ENCODE peak calls at places on chromosomes 3 and 15, in seven cellular contexts. J is HCT116, P is RWPE1, I is K562, O is WERI-Rb-1, Q is dorsolateral prefrontal cortex, G is A549. C is an unnamed sample.

GRCh38 chr3:39812537-39812936 is 3.1 kb downstream of the MYRIP start:
- DNase-seq in J (no peak), P (no peak), I (no peak), O (no peak), Q (no peak), G (no peak), C (no peak)

GRCh38 chr15:68113273-68113672 is 59.2 kb downstream of the PIAS1 start:
- DNase-seq in J (no peak), P (no peak), I (no peak), O (no peak), Q (no peak), G (no peak), C (no peak)

GRCh38 chr3:49165771-49166751 is at the start of gene CCDC71:
- DNase-seq in J (peak), P (peak), I (peak), O (peak), Q (peak), G (peak), C (peak)

GRCh38 chr15:71448688-71449114 is 333.4 kb downstream of the THSD4 start:
- DNase-seq in J (peak), P (peak), I (peak), O (peak), Q (no peak), G (peak), C (peak)

GRCh38 chr3:51657234-51657633 is 13.8 kb upstream of the TEX264 start:
- DNase-seq in J (no peak), P (no peak), I (no peak), O (no peak), Q (no peak), G (no peak), C (no peak)

GRCh38 chr3:30752961-30753360 is 141.5 kb downstream of the GADL1 start:
- DNase-seq in J (no peak), P (peak), I (no peak), O (no peak), Q (no peak), G (peak), C (no peak)

GRCh38 chr3:98733055-98733777 is 29.9 kb upstream of the ST3GAL6 start:
- DNase-seq in J (no peak), P (peak), I (no peak), O (peak), Q (peak), G (peak), C (peak)

GRCh38 chr3:53628546-53629395 is 134.4 kb downstream of the CACNA1D start:
- DNase-seq in J (no peak), P (no peak), I (no peak), O (no peak), Q (no peak), G (no peak), C (no peak)

GRCh38 chr3:5806192-5806591 is 618.7 kb downstream of the EDEM1 start:
- DNase-seq in J (no peak), P (no peak), I (no peak), O (peak), Q (no peak), G (no peak), C (peak)

GRCh38 chr3:17730318-17730967 is 12.0 kb downstream of the TBC1D5 start:
- DNase-seq in J (peak), P (no peak), I (no peak), O (no peak), Q (no peak), G (no peak), C (no peak)

GRCh38 chr15:60993948-60994347 is 235.2 kb downstream of the RORA start:
- DNase-seq in J (no peak), P (no peak), I (no peak), O (no peak), Q (no peak), G (no peak), C (no peak)

GRCh38 chr3:51392301-51393095 is 1.4 kb downstream of the RBM15B start:
- DNase-seq in J (no peak), P (no peak), I (peak), O (no peak), Q (no peak), G (no peak), C (no peak)

GRCh38 chr15:38474155-38474757 is 20.3 kb downstream of the FAM98B start:
- DNase-seq in J (peak), P (peak), I (peak), O (peak), Q (no peak), G (peak), C (peak)

GRCh38 chr15:36363335-36363734 is 216.1 kb upstream of the CDIN1 start:
- DNase-seq in J (peak), P (no peak), I (no peak), O (no peak), Q (no peak), G (no peak), C (no peak)

GRCh38 chr3:59857589-59858346 is 807.9 kb upstream of the CFAP20DC start:
- DNase-seq in J (peak), P (peak), I (peak), O (peak), Q (peak), G (peak), C (peak)

GRCh38 chr3:142209655-142210054 is 15.7 kb downstream of the GK5 start:
- DNase-seq in J (no peak), P (peak), I (no peak), O (no peak), Q (no peak), G (no peak), C (no peak)

GRCh38 chr3:55296781-55297180 is 190.3 kb downstream of the WNT5A start:
- DNase-seq in J (no peak), P (no peak), I (no peak), O (no peak), Q (no peak), G (no peak), C (no peak)

GRCh38 chr15:96428742-96429141 is 98.2 kb downstream of the NR2F2 start:
- DNase-seq in J (no peak), P (peak), I (no peak), O (no peak), Q (no peak), G (no peak), C (no peak)

GRCh38 chr15:92069308-92070244 is 216.1 kb downstream of the SLCO3A1 start:
- DNase-seq in J (peak), P (peak), I (no peak), O (no peak), Q (no peak), G (peak), C (no peak)

GRCh38 chr15:58348095-58348812 is 83.5 kb upstream of the LIPC start:
- DNase-seq in J (no peak), P (no peak), I (no peak), O (no peak), Q (no peak), G (no peak), C (no peak)

GRCh38 chr3:10392244-10392643 is 71.3 kb upstream of the SEC13 start:
- DNase-seq in J (no peak), P (no peak), I (no peak), O (no peak), Q (no peak), G (no peak), C (no peak)

GRCh38 chr3:139586420-139587017 is 47.0 kb upstream of the RBP1 start:
- DNase-seq in J (no peak), P (no peak), I (no peak), O (no peak), Q (no peak), G (no peak), C (no peak)

GRCh38 chr3:63864008-63864871 is 573 bp downstream of the ATXN7 start:
- DNase-seq in J (no peak), P (peak), I (peak), O (peak), Q (no peak), G (peak), C (peak)

GRCh38 chr3:42778644-42779043 is 5.6 kb upstream of the CCDC13 start:
- DNase-seq in J (no peak), P (no peak), I (no peak), O (no peak), Q (no peak), G (no peak), C (no peak)

GRCh38 chr3:13507791-13508339 is 27.8 kb downstream of the HDAC11 start:
- DNase-seq in J (no peak), P (no peak), I (peak), O (no peak), Q (no peak), G (no peak), C (peak)

GRCh38 chr3:128922804-128923459 is 43.5 kb downstream of the ACAD9 start:
- DNase-seq in J (no peak), P (no peak), I (no peak), O (no peak), Q (no peak), G (no peak), C (no peak)

GRCh38 chr3:10522646-10523303 is 17.4 kb upstream of the ATP2B2 start:
- DNase-seq in J (no peak), P (no peak), I (no peak), O (no peak), Q (no peak), G (no peak), C (no peak)

GRCh38 chr15:37034835-37035234 is 65.5 kb downstream of the MEIS2 start:
- DNase-seq in J (no peak), P (no peak), I (no peak), O (no peak), Q (no peak), G (no peak), C (no peak)

GRCh38 chr3:196931157-196931556 is 11.2 kb downstream of the NCBP2 start:
- DNase-seq in J (no peak), P (no peak), I (no peak), O (no peak), Q (no peak), G (no peak), C (no peak)

GRCh38 chr3:23840521-23840920 is 34.8 kb downstream of the UBE2E1 start:
- DNase-seq in J (no peak), P (no peak), I (no peak), O (no peak), Q (no peak), G (no peak), C (no peak)

GRCh38 chr3:72811551-72811950 is 36.7 kb downstream of the SHQ1 start:
- DNase-seq in J (no peak), P (no peak), I (no peak), O (no peak), Q (no peak), G (no peak), C (no peak)

GRCh38 chr15:100918034-100918689 is 995 bp upstream of the LRRK1 start:
- DNase-seq in J (peak), P (peak), I (peak), O (peak), Q (no peak), G (peak), C (peak)

DNA sequence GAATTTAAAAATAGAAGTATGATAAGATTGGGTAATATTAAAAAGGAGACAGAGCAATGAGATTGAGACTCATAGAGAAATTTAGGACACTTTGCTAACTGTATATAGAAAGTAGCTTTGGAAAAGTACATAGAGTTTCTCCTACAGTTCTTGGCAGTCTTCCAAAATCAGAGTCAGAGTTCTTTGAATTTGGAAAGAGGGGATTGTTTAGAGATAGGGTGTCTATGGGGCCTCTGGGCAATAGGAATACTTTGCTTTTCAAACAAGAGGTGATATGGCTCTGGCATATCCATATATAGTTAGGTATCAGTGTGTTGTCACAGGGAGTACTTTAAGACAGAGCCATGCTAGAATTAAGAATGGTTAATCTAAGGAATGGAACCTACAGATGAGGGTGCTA is 477.1 kb upstream of the KCNMB2 start:
- DNase-seq in J (no peak), P (no peak), I (no peak), O (no peak), Q (no peak), G (no peak), C (no peak)
- H3K27ac ChIP-seq in J (no peak), P (no peak), I (no peak), O (no peak), Q (peak), G (no peak), C (no peak)

GRCh38 chr3:134677196-134677986 is 26.6 kb upstream of the KY start:
- DNase-seq in J (peak), P (no peak), I (peak), O (peak), Q (no peak), G (peak), C (no peak)
- TF ChIP-seq CTCF in J (peak), P (no peak), I (peak), O (peak), Q (peak), G (no peak), C (no peak)

GRCh38 chr3:158505117-158505516 is 65.9 kb upstream of the MLF1 start:
- DNase-seq in J (no peak), P (no peak), I (no peak), O (peak), Q (no peak), G (no peak), C (no peak)

GRCh38 chr3:158509891-158510290 is 61.1 kb upstream of the MLF1 start:
- DNase-seq in J (no peak), P (no peak), I (no peak), O (no peak), Q (no peak), G (no peak), C (no peak)

DNA sequence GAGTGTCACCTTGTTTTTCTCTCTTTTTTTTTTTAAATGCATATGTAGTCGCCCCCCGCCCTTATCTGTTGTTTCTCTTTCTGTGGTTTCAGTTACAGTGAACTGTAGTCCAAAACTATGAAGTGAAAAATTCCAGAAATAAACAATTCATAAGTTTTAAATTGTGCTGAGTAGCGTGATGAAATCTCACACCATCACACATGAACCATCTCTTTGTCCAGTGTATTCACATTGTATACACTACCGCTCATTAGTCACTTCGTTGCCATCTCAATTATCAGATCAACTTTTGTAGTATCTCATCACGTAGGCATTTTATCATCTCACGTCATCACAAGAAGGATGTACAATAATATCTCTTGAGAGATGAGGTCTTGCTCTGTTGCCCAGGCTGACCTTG is 62.5 kb upstream of the MLF1 start:
- DNase-seq in J (no peak), P (no peak), I (no peak), O (no peak), Q (no peak), G (no peak), C (no peak)
- H3K27ac ChIP-seq in J (no peak), P (no peak), I (no peak), O (no peak), Q (no peak), G (no peak), C (no peak)

GRCh38 chr15:42986693-42987342 is 66.2 kb upstream of the TTBK2 start:
- DNase-seq in J (no peak), P (no peak), I (no peak), O (no peak), Q (no peak), G (no peak), C (no peak)

DNA sequence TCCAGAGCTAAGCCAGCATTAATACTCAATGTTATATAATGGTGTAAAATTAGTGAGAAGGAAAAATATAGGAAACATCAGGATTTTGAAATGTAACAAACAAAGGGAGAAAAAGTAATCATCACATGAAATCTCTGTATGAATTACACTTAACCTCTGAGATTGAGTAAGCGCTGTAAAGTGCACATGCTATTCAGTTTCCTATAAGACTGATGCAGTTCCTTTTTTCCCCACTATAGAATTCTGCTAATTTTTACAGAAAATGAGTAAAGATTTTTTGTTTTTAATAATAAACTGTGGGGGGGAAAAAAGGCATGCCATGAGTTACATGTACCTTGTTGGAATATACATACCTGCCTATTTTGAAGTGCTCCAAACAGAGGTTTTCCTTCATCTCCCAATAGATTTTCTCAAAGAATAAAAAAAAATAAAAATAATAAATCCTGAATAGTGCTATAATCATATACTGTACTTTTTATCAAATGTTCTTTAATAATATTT is 64.0 kb upstream of the TTBK2 start:
- DNase-seq in J (no peak), P (no peak), I (peak), O (no peak), Q (no peak), G (no peak), C (no peak)
- TF ChIP-seq CTCF in J (peak), P (no peak), I (no peak), O (no peak), Q (no peak), G (no peak), C (no peak)

DNA sequence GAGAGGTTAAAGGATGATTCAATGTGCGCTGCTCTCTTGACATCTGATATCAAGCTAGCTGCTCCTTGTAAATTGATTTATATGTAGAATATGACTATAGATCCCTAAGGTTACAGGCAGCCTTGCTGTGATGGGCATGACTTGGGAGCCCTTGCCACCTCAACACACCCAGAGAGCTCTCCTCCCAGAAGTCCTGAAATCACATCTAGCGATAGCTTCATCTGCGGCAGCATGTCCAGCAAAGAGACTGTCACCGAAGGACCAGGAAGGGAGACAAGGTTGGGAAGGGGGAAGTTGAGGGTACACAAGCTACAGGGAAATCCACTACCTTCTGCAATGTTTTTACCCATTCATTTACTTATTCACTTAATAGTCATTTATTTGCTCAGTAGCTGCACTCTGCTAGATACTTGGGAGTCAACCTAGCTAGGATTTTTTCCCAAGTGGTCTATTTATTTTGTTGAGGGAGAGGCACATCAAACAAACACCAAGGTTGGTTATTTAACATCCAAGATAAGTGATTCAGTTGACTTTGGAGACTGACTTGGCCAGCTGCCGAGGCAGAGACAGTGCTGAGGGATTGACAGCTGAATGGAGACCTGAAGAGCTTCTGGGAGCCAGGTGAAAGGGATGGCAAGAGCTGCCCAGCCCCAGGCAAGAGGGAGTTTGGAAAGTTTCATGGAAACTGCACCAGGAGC is 205.8 kb upstream of the IL12A start:
- DNase-seq in J (no peak), P (no peak), I (no peak), O (no peak), Q (no peak), G (no peak), C (no peak)
- H3K27ac ChIP-seq in J (no peak), P (peak), I (no peak), O (no peak), Q (peak), G (peak), C (no peak)

DNA sequence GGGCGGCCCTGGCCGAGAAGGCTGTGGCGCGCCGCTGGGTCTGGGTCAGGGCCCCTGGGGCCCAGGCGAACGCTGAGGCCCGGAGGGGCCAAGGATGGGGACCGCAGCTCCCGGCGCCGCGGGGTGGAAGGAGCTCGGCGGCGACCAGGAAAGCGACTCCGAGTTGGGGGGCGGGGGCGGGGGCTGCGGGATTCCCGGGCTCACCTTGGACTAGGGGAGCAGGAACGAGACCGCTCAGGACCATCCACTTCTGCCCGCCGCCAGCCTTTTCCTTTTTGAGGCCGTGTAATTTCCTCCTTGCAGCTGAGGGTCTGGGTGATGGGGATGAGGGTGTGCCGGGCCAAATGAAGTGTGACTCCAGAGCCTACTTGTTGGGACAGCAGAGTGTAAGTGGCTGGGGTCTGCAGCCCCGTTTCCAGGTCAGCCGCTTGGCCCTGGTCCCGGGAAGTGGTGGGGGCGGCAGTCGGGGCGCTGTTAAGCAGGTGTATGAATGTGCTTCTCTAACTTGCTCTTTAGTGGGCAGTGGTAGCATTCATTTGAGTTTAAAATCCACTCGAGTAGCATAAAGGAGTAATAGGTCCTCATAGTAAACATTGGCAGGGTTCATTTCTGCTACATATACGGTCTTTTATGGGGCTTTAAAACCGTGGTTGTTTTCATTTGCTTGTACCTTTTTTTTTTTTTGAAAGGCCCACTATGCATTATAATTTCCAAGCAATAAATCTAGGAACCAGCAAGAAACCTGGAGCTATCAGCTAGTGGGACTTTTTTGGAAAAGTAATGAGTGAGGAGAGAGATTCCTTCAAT is 717 bp downstream of the PXK start:
- DNase-seq in J (no peak), P (peak), I (no peak), O (peak), Q (peak), G (no peak), C (peak)
- TF ChIP-seq CTCF in J (peak), P (peak), I (no peak), O (peak), Q (no peak), G (no peak), C (no peak)

DNA sequence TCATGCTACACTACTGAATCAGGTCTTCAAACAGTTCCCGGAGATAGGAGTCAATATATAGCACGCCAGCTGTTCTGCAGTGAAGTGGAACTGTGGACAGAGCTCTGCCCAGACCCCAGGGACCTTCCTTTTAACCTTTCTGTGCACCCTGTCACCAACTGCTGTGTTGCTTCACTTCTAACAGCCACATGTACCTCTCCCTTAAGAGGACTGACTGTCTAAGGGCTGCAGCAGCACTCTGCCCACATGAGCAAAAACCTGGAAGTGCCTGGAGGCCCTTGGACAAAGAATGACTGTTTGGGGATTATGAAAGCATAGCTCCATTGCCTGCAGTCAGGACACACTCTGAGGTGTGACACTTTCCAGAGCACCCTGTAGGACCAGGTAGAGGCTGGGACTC is 88.3 kb upstream of the CTNNB1 start:
- DNase-seq in J (no peak), P (no peak), I (no peak), O (no peak), Q (no peak), G (no peak), C (no peak)
- H3K27ac ChIP-seq in J (no peak), P (no peak), I (no peak), O (no peak), Q (no peak), G (no peak), C (no peak)

C was measured in pancreas.